ENCODE peak calls at places on chromosomes 12 and 14, in four cellular contexts. O, C, E and J are unnamed samples.

GRCh38 chr12:32454075-32454474 is 54.7 kb downstream of the FGD4 start:
- DNase-seq in E (peak; percentile 35), C (no peak), O (no peak), J (peak; percentile 21)

GRCh38 chr12:52145228-52145940 is 46.4 kb downstream of the KRT80 start:
- DNase-seq in C (no peak), O (no peak), E (no peak), J (no peak)

GRCh38 chr12:104825408-104825807 is 132.7 kb downstream of the SLC41A2 start:
- DNase-seq in O (peak; percentile 16), E (no peak), C (no peak), J (no peak)

GRCh38 chr12:1841606-1842182 is 21.3 kb downstream of the LRTM2 start:
- DNase-seq in C (no peak), E (no peak), O (no peak), J (no peak)

GRCh38 chr14:100802179-100802578 is 23.7 kb upstream of the MEG3 start:
- DNase-seq in O (no peak), C (no peak), E (no peak), J (no peak)

GRCh38 chr12:67991158-67991557 is 1.9 kb downstream of the IFNG-AS1 start:
- DNase-seq in O (no peak), E (no peak), C (no peak), J (no peak)

GRCh38 chr12:126910570-126910969 is 1356.4 kb upstream of the TMEM132C start:
- DNase-seq in E (no peak), C (no peak), O (no peak), J (no peak)

GRCh38 chr12:71662861-71663560 is 637 bp downstream of the ZFC3H1 start:
- DNase-seq in O (peak; percentile 62), C (peak; percentile 49), E (no peak), J (no peak)

GRCh38 chr12:2958432-2959193 is 584 bp upstream of the TEAD4 start:
- DNase-seq in O (no peak), C (peak; percentile 65), E (peak; percentile 33), J (peak; percentile 36)

GRCh38 chr14:94355191-94355794 is 32.2 kb upstream of the SERPINA6 start:
- DNase-seq in E (no peak), C (peak; percentile 31), O (peak; percentile 71), J (peak; percentile 26)

GRCh38 chr12:21566223-21566906 is 38.3 kb downstream of the GYS2 start:
- DNase-seq in E (no peak), O (no peak), C (no peak), J (no peak)

GRCh38 chr12:132561784-132562156 is 48.6 kb downstream of the LRCOL1 start:
- DNase-seq in C (no peak), E (no peak), O (peak; percentile 29), J (no peak)

GRCh38 chr12:65826513-65827171 is 2.4 kb downstream of the HMGA2 start:
- DNase-seq in O (no peak), E (no peak), C (no peak), J (no peak)

GRCh38 chr12:24256636-24257150 is 307.2 kb upstream of the SOX5 start:
- DNase-seq in E (no peak), O (no peak), C (no peak), J (no peak)

GRCh38 chr14:96082420-96083300 is 43.5 kb downstream of the C14orf132 start:
- DNase-seq in O (no peak), E (no peak), C (no peak), J (no peak)

GRCh38 chr12:5348057-5348456 is 83.9 kb upstream of the NTF3 start:
- DNase-seq in O (no peak), C (no peak), E (no peak), J (no peak)

GRCh38 chr12:50642755-50643154 is 121.1 kb upstream of the ATF1 start:
- DNase-seq in E (no peak), C (no peak), O (no peak), J (no peak)

GRCh38 chr14:78611796-78612571 is 441.8 kb downstream of the NRXN3 start:
- DNase-seq in O (no peak), E (no peak), C (no peak), J (no peak)

GRCh38 chr12:114479831-114480230 is 73.9 kb upstream of the TBX5 start:
- DNase-seq in E (no peak), O (no peak), C (no peak), J (no peak)

GRCh38 chr12:26241095-26241494 is 45.7 kb downstream of the SSPN start:
- DNase-seq in O (no peak), E (no peak), C (no peak), J (no peak)

GRCh38 chr12:89951050-89951693 is 242.5 kb upstream of the ATP2B1 start:
- DNase-seq in O (no peak), E (no peak), C (no peak), J (no peak)

GRCh38 chr12:69698769-69699540 is at the start of gene BEST3:
- DNase-seq in C (no peak), E (no peak), O (no peak), J (no peak)

GRCh38 chr12:109999983-110000505 is 814 bp downstream of the ANKRD13A start:
- DNase-seq in O (peak; percentile 38), C (no peak), E (no peak), J (no peak)

GRCh38 chr14:53002576-53002975 is 51.7 kb upstream of the FERMT2 start:
- DNase-seq in C (no peak), E (no peak), O (no peak), J (no peak)

GRCh38 chr14:105843444-105844046 is 317.2 kb downstream of the TMEM121 start:
- DNase-seq in O (no peak), E (no peak), C (no peak), J (no peak)

GRCh38 chr14:20591235-20591634 is at the start of gene RNASE12:
- DNase-seq in O (no peak), E (no peak), C (no peak), J (no peak)

GRCh38 chr14:81400202-81400678 is at the start of gene STON2:
- DNase-seq in C (no peak), E (peak; percentile 54), O (no peak), J (no peak)

GRCh38 chr12:113088037-113088436 is 31.5 kb downstream of the DTX1 start:
- DNase-seq in O (no peak), C (no peak), E (no peak), J (no peak)

GRCh38 chr12:113088971-113089756 is 32.6 kb downstream of the DTX1 start:
- DNase-seq in E (no peak), O (no peak), C (no peak), J (no peak)

GRCh38 chr12:113086249-113087164 is 30.0 kb downstream of the DTX1 start:
- DNase-seq in O (no peak), E (no peak), C (no peak), J (no peak)

GRCh38 chr12:113089839-113090238 is 33.3 kb downstream of the DTX1 start:
- DNase-seq in C (no peak), E (no peak), O (no peak), J (no peak)

DNA sequence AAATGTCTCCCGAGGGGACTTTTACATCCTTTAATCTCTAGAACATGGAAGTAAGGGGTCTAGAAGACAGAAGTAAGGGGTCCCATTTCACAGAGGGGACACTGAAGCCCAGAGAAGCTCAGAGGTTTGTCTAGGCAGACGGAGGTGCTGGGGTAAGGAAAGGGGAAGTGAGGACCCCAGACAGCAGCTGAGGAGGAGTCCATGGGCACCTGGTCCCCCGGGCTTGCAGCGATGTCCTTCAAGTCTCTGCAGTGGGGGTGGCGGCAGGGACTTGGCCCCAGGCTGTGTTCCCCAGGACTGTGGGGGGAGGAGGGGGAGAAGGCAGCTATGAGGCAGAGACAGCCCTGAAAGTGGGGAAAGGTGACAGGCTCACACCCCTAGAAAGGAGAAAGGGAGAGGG is 30.7 kb downstream of the DTX1 start:
- DNase-seq in O (no peak), E (no peak), C (no peak), J (no peak)
- H3K27ac ChIP-seq in O (no peak overlapping the region), E (no peak overlapping the region), C (no peak overlapping the region), J (no peak overlapping the region)

GRCh38 chr14:69475194-69475818 is 9.2 kb upstream of the PLEKHD1 start:
- DNase-seq in O (peak; percentile 1), C (no peak), E (no peak), J (no peak)
- TF ChIP-seq CTCF in O (peak; percentile 13), C (peak; percentile 46), E (peak; percentile 58), J (peak; percentile 48)

GRCh38 chr14:51846631-51847488 is 13.6 kb upstream of the GNG2 start:
- DNase-seq in E (no peak), C (peak; percentile 19), O (peak; percentile 98), J (no peak)
- H3K4me3 ChIP-seq in E (no peak overlapping the region), C (peak overlapping the region; percentile 47), O (peak overlapping the region; percentile 15), J (no peak overlapping the region)

DNA sequence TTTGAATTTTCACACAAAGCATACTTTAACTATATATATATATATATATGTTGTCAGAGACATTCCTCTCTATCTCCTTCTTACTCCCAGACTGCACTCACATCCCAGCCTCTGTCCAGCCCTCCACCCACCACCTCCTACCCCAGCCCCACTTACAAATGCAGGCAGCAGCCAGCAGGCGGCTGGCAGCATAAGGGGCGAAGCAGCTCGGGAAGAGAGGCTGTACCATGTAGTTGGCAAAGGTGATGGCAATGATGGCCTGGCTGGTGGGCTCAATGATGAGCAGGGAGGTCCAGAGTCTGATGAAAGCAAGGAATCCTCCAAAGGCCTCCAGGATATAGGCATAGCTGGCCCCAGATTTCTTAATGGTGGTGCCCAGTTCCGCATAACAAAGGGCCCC is 2.5 kb downstream of the SLC7A7 start:
- DNase-seq in E (no peak), O (no peak), C (no peak), J (no peak)
- H3K27ac ChIP-seq in E (no peak overlapping the region), O (no peak overlapping the region), C (no peak overlapping the region), J (no peak overlapping the region)

DNA sequence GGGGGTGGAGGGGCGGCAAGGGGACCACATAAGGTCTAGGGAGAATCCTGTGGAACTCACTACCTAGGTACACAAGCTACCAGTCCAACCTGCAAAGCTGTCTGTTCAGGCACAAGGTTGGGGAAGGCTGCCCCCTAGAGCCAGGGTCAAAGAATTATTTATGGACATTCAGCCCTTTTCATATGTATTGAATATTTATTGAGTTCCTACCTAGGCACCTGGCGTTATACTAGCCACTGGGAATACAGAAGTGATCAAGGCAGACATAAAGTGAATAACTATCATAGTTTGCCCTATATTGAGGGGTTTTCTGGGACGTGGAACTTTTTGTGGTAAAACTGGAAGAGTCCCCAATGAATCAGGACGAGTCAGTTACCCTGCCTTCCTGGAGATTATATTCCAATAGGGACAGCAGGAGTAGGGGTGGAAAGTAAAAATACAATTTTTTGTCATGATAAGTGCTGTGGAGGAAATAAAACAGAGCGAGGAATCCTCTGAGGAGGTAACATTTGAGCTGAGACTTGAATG is 5.8 kb upstream of the SLC48A1 start:
- DNase-seq in C (no peak), O (peak; percentile 72), E (peak; percentile 52), J (no peak)
- TF ChIP-seq CTCF in C (peak; percentile 76), O (peak; percentile 67), E (peak; percentile 71), J (peak; percentile 54)

GRCh38 chr12:15212877-15213276 is 8.3 kb downstream of the RERG start:
- DNase-seq in C (no peak), O (no peak), E (no peak), J (no peak)
- H3K4me3 ChIP-seq in C (no peak overlapping the region), O (no peak overlapping the region), E (no peak overlapping the region), J (no peak overlapping the region)

DNA sequence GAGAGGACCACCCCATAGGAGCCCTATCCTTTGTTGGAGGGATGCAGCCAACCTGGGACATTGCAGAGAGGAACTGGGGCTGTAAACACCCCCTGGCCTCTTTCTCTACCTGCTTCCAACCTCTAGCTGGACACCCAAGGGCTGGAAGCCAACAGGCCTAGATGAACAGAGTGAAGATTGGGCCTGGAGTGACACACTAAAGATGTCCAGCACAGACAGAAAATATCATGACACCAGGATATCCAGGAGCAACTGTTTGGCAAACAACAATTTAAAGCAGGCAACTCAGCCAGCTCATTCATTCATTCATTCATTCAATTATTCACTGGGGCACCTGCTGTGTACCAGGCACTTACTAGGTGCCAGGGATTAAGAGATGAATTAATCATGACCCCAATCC is 125.0 kb upstream of the NCOR2 start:
- DNase-seq in C (no peak), O (no peak), E (no peak), J (no peak)
- H3K27ac ChIP-seq in C (no peak overlapping the region), O (no peak overlapping the region), E (no peak overlapping the region), J (no peak overlapping the region)